ENCODE peak calls at places on chromosome 15, in nine cellular contexts. Z is heart left ventricle; J is activated naive CD8-positive, alpha-beta T cell treated with anti-CD3 and anti-CD28 coated beads for 36 hours; O is RKO; C is naive thymus-derived CD4-positive, alpha-beta T cell; V is caudate nucleus; B is A172; M is stimulated activated CD4-positive, alpha-beta T cell treated with anti-CD3 and anti-CD28 coated beads, Interleukin-15, amount 100 ng/mL, for 1 hour; T is activated gamma-delta T cell treated with Interleukin-2 at 50 U/mL for 16 hours. X is an unnamed sample.

GRCh38 chr15:52673312-52673711 is 5.9 kb downstream of the ATOSA start:
- DNase-seq in Z (no peak), J (no peak), O (no peak), C (no peak), V (no peak), B (no peak), M (no peak), T (no peak), X (no peak)

GRCh38 chr15:26294062-26294689 is 431.0 kb upstream of the ATP10A start:
- DNase-seq in Z (no peak), J (no peak), O (peak), C (no peak), V (no peak), B (no peak), M (no peak), T (no peak), X (no peak)

GRCh38 chr15:64678126-64678819 is 97.1 kb downstream of the RBPMS2 start:
- DNase-seq in Z (no peak), J (no peak), O (peak), C (no peak), V (no peak), B (no peak), M (no peak), T (no peak), X (no peak)

GRCh38 chr15:91141102-91141501 is 41.0 kb downstream of the SV2B start:
- DNase-seq in Z (no peak), J (no peak), O (no peak), C (no peak), V (no peak), B (no peak), M (no peak), T (no peak), X (no peak)

GRCh38 chr15:67253517-67254237 is 784 bp downstream of the AAGAB start:
- DNase-seq in Z (no peak), J (no peak), O (peak), C (no peak), V (no peak), B (no peak), M (no peak), T (no peak), X (no peak)

GRCh38 chr15:44222478-44222877 is 27.4 kb upstream of the FRMD5 start:
- DNase-seq in Z (no peak), J (no peak), O (no peak), C (no peak), V (no peak), B (peak), M (no peak), T (no peak), X (no peak)

GRCh38 chr15:27906802-27907201 is 192.3 kb downstream of the OCA2 start:
- DNase-seq in Z (no peak), J (no peak), O (no peak), C (no peak), V (no peak), B (no peak), M (no peak), T (no peak), X (no peak)

GRCh38 chr15:101501703-101502373 is 12.3 kb upstream of the PCSK6 start:
- DNase-seq in Z (no peak), J (peak), O (peak), C (peak), V (no peak), B (no peak), M (no peak), T (peak), X (peak)

GRCh38 chr15:64582202-64582601 is 121.8 kb downstream of the ZNF609 start:
- DNase-seq in Z (no peak), J (no peak), O (no peak), C (no peak), V (no peak), B (no peak), M (no peak), T (no peak), X (no peak)

GRCh38 chr15:100968043-100968966 is 49.1 kb downstream of the LRRK1 start:
- DNase-seq in Z (no peak), J (no peak), O (peak), C (no peak), V (no peak), B (peak), M (no peak), T (no peak), X (no peak)

GRCh38 chr15:57554063-57554820 is 37.5 kb upstream of the MYZAP start:
- DNase-seq in Z (no peak), J (no peak), O (no peak), C (no peak), V (no peak), B (peak), M (no peak), T (no peak), X (no peak)

GRCh38 chr15:45919806-45920205 is 285.0 kb downstream of the SQOR start:
- DNase-seq in Z (no peak), J (no peak), O (peak), C (no peak), V (no peak), B (peak), M (no peak), T (no peak), X (no peak)

GRCh38 chr15:78565951-78566774 is 843 bp downstream of the CHRNA5 start:
- DNase-seq in Z (no peak), J (no peak), O (peak), C (no peak), V (no peak), B (peak), M (no peak), T (no peak), X (no peak)